ENCODE peak calls at places on chromosome 1, in seven cellular contexts. One of them, this sample, is unnamed.

GRCh38 chr1:95041491-95042165 is 31.1 kb downstream of the ALG14 start:
- DNase-seq in stimulated activated CD4-positive, alpha-beta T cell treated with anti-CD3 and anti-CD28 coated beads, Interleukin-4, amount 100 ng/mL, for 24 hours: no peak
- DNase-seq in left cardiac atrium: peak
- DNase-seq in GOT3: no peak
- DNase-seq in fibroblast of pulmonary artery: peak
- DNase-seq in pancreas: no peak
- DNase-seq in MV-4-11: peak
- DNase-seq in this sample: peak

GRCh38 chr1:214549604-214550338 is 1.6 kb downstream of the PTPN14 start:
- DNase-seq in stimulated activated CD4-positive, alpha-beta T cell treated with anti-CD3 and anti-CD28 coated beads, Interleukin-4, amount 100 ng/mL, for 24 hours: no peak
- DNase-seq in left cardiac atrium: no peak
- DNase-seq in GOT3: no peak
- DNase-seq in fibroblast of pulmonary artery: peak
- DNase-seq in pancreas: no peak
- DNase-seq in MV-4-11: peak
- DNase-seq in this sample: no peak

GRCh38 chr1:203475012-203475981 is at the start of gene PRELP:
- DNase-seq in stimulated activated CD4-positive, alpha-beta T cell treated with anti-CD3 and anti-CD28 coated beads, Interleukin-4, amount 100 ng/mL, for 24 hours: no peak
- DNase-seq in left cardiac atrium: no peak
- DNase-seq in GOT3: no peak
- DNase-seq in fibroblast of pulmonary artery: no peak
- DNase-seq in pancreas: no peak
- DNase-seq in MV-4-11: no peak
- DNase-seq in this sample: peak

GRCh38 chr1:53328009-53328489 is at the start of gene LRP8:
- DNase-seq in stimulated activated CD4-positive, alpha-beta T cell treated with anti-CD3 and anti-CD28 coated beads, Interleukin-4, amount 100 ng/mL, for 24 hours: peak
- DNase-seq in left cardiac atrium: peak
- DNase-seq in GOT3: peak
- DNase-seq in fibroblast of pulmonary artery: peak
- DNase-seq in pancreas: peak
- DNase-seq in MV-4-11: peak
- DNase-seq in this sample: peak

GRCh38 chr1:234545512-234546386 is 64.2 kb downstream of the IRF2BP2 start:
- DNase-seq in stimulated activated CD4-positive, alpha-beta T cell treated with anti-CD3 and anti-CD28 coated beads, Interleukin-4, amount 100 ng/mL, for 24 hours: no peak
- DNase-seq in left cardiac atrium: no peak
- DNase-seq in GOT3: no peak
- DNase-seq in fibroblast of pulmonary artery: no peak
- DNase-seq in pancreas: no peak
- DNase-seq in MV-4-11: no peak
- DNase-seq in this sample: no peak

GRCh38 chr1:86156571-86157455 is at the start of gene COL24A1:
- DNase-seq in stimulated activated CD4-positive, alpha-beta T cell treated with anti-CD3 and anti-CD28 coated beads, Interleukin-4, amount 100 ng/mL, for 24 hours: no peak
- DNase-seq in left cardiac atrium: peak
- DNase-seq in GOT3: no peak
- DNase-seq in fibroblast of pulmonary artery: peak
- DNase-seq in pancreas: peak
- DNase-seq in MV-4-11: peak
- DNase-seq in this sample: peak

GRCh38 chr1:121516279-121516967 is 331.6 kb downstream of the SRGAP2C start:
- DNase-seq in stimulated activated CD4-positive, alpha-beta T cell treated with anti-CD3 and anti-CD28 coated beads, Interleukin-4, amount 100 ng/mL, for 24 hours: peak
- DNase-seq in left cardiac atrium: peak
- DNase-seq in GOT3: no peak
- DNase-seq in fibroblast of pulmonary artery: no peak
- DNase-seq in pancreas: no peak
- DNase-seq in MV-4-11: peak
- DNase-seq in this sample: peak

GRCh38 chr1:233376711-233377110 is 49.2 kb downstream of the MAP3K21 start:
- DNase-seq in stimulated activated CD4-positive, alpha-beta T cell treated with anti-CD3 and anti-CD28 coated beads, Interleukin-4, amount 100 ng/mL, for 24 hours: no peak
- DNase-seq in left cardiac atrium: no peak
- DNase-seq in GOT3: no peak
- DNase-seq in fibroblast of pulmonary artery: no peak
- DNase-seq in pancreas: no peak
- DNase-seq in MV-4-11: no peak
- DNase-seq in this sample: no peak

GRCh38 chr1:45005761-45006160 is 5.4 kb downstream of the HECTD3 start:
- DNase-seq in stimulated activated CD4-positive, alpha-beta T cell treated with anti-CD3 and anti-CD28 coated beads, Interleukin-4, amount 100 ng/mL, for 24 hours: no peak
- DNase-seq in left cardiac atrium: no peak
- DNase-seq in GOT3: no peak
- DNase-seq in fibroblast of pulmonary artery: no peak
- DNase-seq in pancreas: no peak
- DNase-seq in MV-4-11: no peak
- DNase-seq in this sample: no peak

GRCh38 chr1:33918368-33918767 is 54.5 kb downstream of the HMGB4 start:
- DNase-seq in stimulated activated CD4-positive, alpha-beta T cell treated with anti-CD3 and anti-CD28 coated beads, Interleukin-4, amount 100 ng/mL, for 24 hours: no peak
- DNase-seq in left cardiac atrium: no peak
- DNase-seq in GOT3: no peak
- DNase-seq in fibroblast of pulmonary artery: peak
- DNase-seq in pancreas: no peak
- DNase-seq in MV-4-11: no peak
- DNase-seq in this sample: no peak

GRCh38 chr1:183287191-183287675 is 101.2 kb downstream of the LAMC2 start:
- DNase-seq in stimulated activated CD4-positive, alpha-beta T cell treated with anti-CD3 and anti-CD28 coated beads, Interleukin-4, amount 100 ng/mL, for 24 hours: no peak
- DNase-seq in left cardiac atrium: peak
- DNase-seq in GOT3: no peak
- DNase-seq in fibroblast of pulmonary artery: peak
- DNase-seq in pancreas: no peak
- DNase-seq in MV-4-11: no peak
- DNase-seq in this sample: no peak

GRCh38 chr1:10415211-10415930 is 14.9 kb upstream of the CENPS start:
- DNase-seq in stimulated activated CD4-positive, alpha-beta T cell treated with anti-CD3 and anti-CD28 coated beads, Interleukin-4, amount 100 ng/mL, for 24 hours: no peak
- DNase-seq in left cardiac atrium: peak
- DNase-seq in GOT3: no peak
- DNase-seq in fibroblast of pulmonary artery: peak
- DNase-seq in pancreas: no peak
- DNase-seq in MV-4-11: peak
- DNase-seq in this sample: no peak

GRCh38 chr1:245500546-245500945 is 345.8 kb downstream of the KIF26B start:
- DNase-seq in stimulated activated CD4-positive, alpha-beta T cell treated with anti-CD3 and anti-CD28 coated beads, Interleukin-4, amount 100 ng/mL, for 24 hours: no peak
- DNase-seq in left cardiac atrium: no peak
- DNase-seq in GOT3: peak
- DNase-seq in fibroblast of pulmonary artery: peak
- DNase-seq in pancreas: no peak
- DNase-seq in MV-4-11: peak
- DNase-seq in this sample: no peak

GRCh38 chr1:78536427-78536826 is 45.7 kb downstream of the PTGFR start:
- DNase-seq in stimulated activated CD4-positive, alpha-beta T cell treated with anti-CD3 and anti-CD28 coated beads, Interleukin-4, amount 100 ng/mL, for 24 hours: no peak
- DNase-seq in left cardiac atrium: no peak
- DNase-seq in GOT3: no peak
- DNase-seq in fibroblast of pulmonary artery: no peak
- DNase-seq in pancreas: no peak
- DNase-seq in MV-4-11: no peak
- DNase-seq in this sample: no peak

GRCh38 chr1:27049607-27050006 is 37.0 kb upstream of the TENT5B start:
- DNase-seq in stimulated activated CD4-positive, alpha-beta T cell treated with anti-CD3 and anti-CD28 coated beads, Interleukin-4, amount 100 ng/mL, for 24 hours: no peak
- DNase-seq in left cardiac atrium: no peak
- DNase-seq in GOT3: no peak
- DNase-seq in fibroblast of pulmonary artery: no peak
- DNase-seq in pancreas: no peak
- DNase-seq in MV-4-11: peak
- DNase-seq in this sample: no peak

GRCh38 chr1:153968000-153968363 is 280 bp downstream of the CREB3L4 start:
- DNase-seq in stimulated activated CD4-positive, alpha-beta T cell treated with anti-CD3 and anti-CD28 coated beads, Interleukin-4, amount 100 ng/mL, for 24 hours: no peak
- DNase-seq in left cardiac atrium: peak
- DNase-seq in GOT3: no peak
- DNase-seq in fibroblast of pulmonary artery: no peak
- DNase-seq in pancreas: peak
- DNase-seq in MV-4-11: no peak
- DNase-seq in this sample: peak

GRCh38 chr1:234408757-234409156 is 35.5 kb downstream of the COA6 start:
- DNase-seq in stimulated activated CD4-positive, alpha-beta T cell treated with anti-CD3 and anti-CD28 coated beads, Interleukin-4, amount 100 ng/mL, for 24 hours: peak
- DNase-seq in left cardiac atrium: no peak
- DNase-seq in GOT3: no peak
- DNase-seq in fibroblast of pulmonary artery: no peak
- DNase-seq in pancreas: no peak
- DNase-seq in MV-4-11: no peak
- DNase-seq in this sample: no peak

GRCh38 chr1:185045793-185046441 is 559 bp downstream of the RNF2 start:
- DNase-seq in stimulated activated CD4-positive, alpha-beta T cell treated with anti-CD3 and anti-CD28 coated beads, Interleukin-4, amount 100 ng/mL, for 24 hours: peak
- DNase-seq in left cardiac atrium: peak
- DNase-seq in GOT3: no peak
- DNase-seq in fibroblast of pulmonary artery: peak
- DNase-seq in pancreas: no peak
- DNase-seq in MV-4-11: no peak
- DNase-seq in this sample: peak

GRCh38 chr1:161706483-161707347 is at the start of gene FCRLA:
- DNase-seq in stimulated activated CD4-positive, alpha-beta T cell treated with anti-CD3 and anti-CD28 coated beads, Interleukin-4, amount 100 ng/mL, for 24 hours: peak
- DNase-seq in left cardiac atrium: no peak
- DNase-seq in GOT3: no peak
- DNase-seq in fibroblast of pulmonary artery: peak
- DNase-seq in pancreas: no peak
- DNase-seq in MV-4-11: peak
- DNase-seq in this sample: no peak

GRCh38 chr1:222754386-222755139 is 17.6 kb downstream of the FAM177B start:
- DNase-seq in stimulated activated CD4-positive, alpha-beta T cell treated with anti-CD3 and anti-CD28 coated beads, Interleukin-4, amount 100 ng/mL, for 24 hours: no peak
- DNase-seq in left cardiac atrium: peak
- DNase-seq in GOT3: peak
- DNase-seq in fibroblast of pulmonary artery: peak
- DNase-seq in pancreas: no peak
- DNase-seq in MV-4-11: peak
- DNase-seq in this sample: peak

GRCh38 chr1:212702672-212703071 is 3.0 kb upstream of the BATF3 start:
- DNase-seq in stimulated activated CD4-positive, alpha-beta T cell treated with anti-CD3 and anti-CD28 coated beads, Interleukin-4, amount 100 ng/mL, for 24 hours: no peak
- DNase-seq in left cardiac atrium: no peak
- DNase-seq in GOT3: no peak
- DNase-seq in fibroblast of pulmonary artery: no peak
- DNase-seq in pancreas: no peak
- DNase-seq in MV-4-11: no peak
- DNase-seq in this sample: no peak

GRCh38 chr1:61084560-61084991 is 2.2 kb downstream of the NFIA start:
- DNase-seq in stimulated activated CD4-positive, alpha-beta T cell treated with anti-CD3 and anti-CD28 coated beads, Interleukin-4, amount 100 ng/mL, for 24 hours: no peak
- DNase-seq in left cardiac atrium: no peak
- DNase-seq in GOT3: no peak
- DNase-seq in fibroblast of pulmonary artery: peak
- DNase-seq in pancreas: no peak
- DNase-seq in MV-4-11: no peak
- DNase-seq in this sample: no peak

GRCh38 chr1:202684716-202685115 is 25.5 kb downstream of the SYT2 start:
- DNase-seq in stimulated activated CD4-positive, alpha-beta T cell treated with anti-CD3 and anti-CD28 coated beads, Interleukin-4, amount 100 ng/mL, for 24 hours: no peak
- DNase-seq in left cardiac atrium: no peak
- DNase-seq in GOT3: no peak
- DNase-seq in fibroblast of pulmonary artery: no peak
- DNase-seq in pancreas: no peak
- DNase-seq in MV-4-11: no peak
- DNase-seq in this sample: no peak

GRCh38 chr1:24388331-24388870 is 25.2 kb downstream of the STPG1 start:
- DNase-seq in stimulated activated CD4-positive, alpha-beta T cell treated with anti-CD3 and anti-CD28 coated beads, Interleukin-4, amount 100 ng/mL, for 24 hours: no peak
- DNase-seq in left cardiac atrium: no peak
- DNase-seq in GOT3: no peak
- DNase-seq in fibroblast of pulmonary artery: no peak
- DNase-seq in pancreas: no peak
- DNase-seq in MV-4-11: no peak
- DNase-seq in this sample: no peak

GRCh38 chr1:34928066-34928864 is 1.2 kb downstream of the DLGAP3 start:
- DNase-seq in stimulated activated CD4-positive, alpha-beta T cell treated with anti-CD3 and anti-CD28 coated beads, Interleukin-4, amount 100 ng/mL, for 24 hours: no peak
- DNase-seq in left cardiac atrium: no peak
- DNase-seq in GOT3: no peak
- DNase-seq in fibroblast of pulmonary artery: no peak
- DNase-seq in pancreas: no peak
- DNase-seq in MV-4-11: no peak
- DNase-seq in this sample: no peak

GRCh38 chr1:8712413-8713229 is 104.8 kb downstream of the RERE start:
- DNase-seq in stimulated activated CD4-positive, alpha-beta T cell treated with anti-CD3 and anti-CD28 coated beads, Interleukin-4, amount 100 ng/mL, for 24 hours: no peak
- DNase-seq in left cardiac atrium: no peak
- DNase-seq in GOT3: no peak
- DNase-seq in fibroblast of pulmonary artery: peak
- DNase-seq in pancreas: no peak
- DNase-seq in MV-4-11: peak
- DNase-seq in this sample: no peak

GRCh38 chr1:206470692-206471414 is 577 bp downstream of the IKBKE start:
- DNase-seq in stimulated activated CD4-positive, alpha-beta T cell treated with anti-CD3 and anti-CD28 coated beads, Interleukin-4, amount 100 ng/mL, for 24 hours: peak
- DNase-seq in left cardiac atrium: no peak
- DNase-seq in GOT3: no peak
- DNase-seq in fibroblast of pulmonary artery: peak
- DNase-seq in pancreas: no peak
- DNase-seq in MV-4-11: peak
- DNase-seq in this sample: peak

GRCh38 chr1:202085682-202086373 is 36.9 kb upstream of the GPR37L1 start:
- DNase-seq in stimulated activated CD4-positive, alpha-beta T cell treated with anti-CD3 and anti-CD28 coated beads, Interleukin-4, amount 100 ng/mL, for 24 hours: no peak
- DNase-seq in left cardiac atrium: peak
- DNase-seq in GOT3: no peak
- DNase-seq in fibroblast of pulmonary artery: peak
- DNase-seq in pancreas: no peak
- DNase-seq in MV-4-11: no peak
- DNase-seq in this sample: no peak

GRCh38 chr1:183554577-183554976 is 35.7 kb downstream of the NCF2 start:
- DNase-seq in stimulated activated CD4-positive, alpha-beta T cell treated with anti-CD3 and anti-CD28 coated beads, Interleukin-4, amount 100 ng/mL, for 24 hours: no peak
- DNase-seq in left cardiac atrium: no peak
- DNase-seq in GOT3: no peak
- DNase-seq in fibroblast of pulmonary artery: no peak
- DNase-seq in pancreas: no peak
- DNase-seq in MV-4-11: peak
- DNase-seq in this sample: no peak

GRCh38 chr1:202568466-202569196 is 141.6 kb downstream of the SYT2 start:
- DNase-seq in stimulated activated CD4-positive, alpha-beta T cell treated with anti-CD3 and anti-CD28 coated beads, Interleukin-4, amount 100 ng/mL, for 24 hours: no peak
- DNase-seq in left cardiac atrium: no peak
- DNase-seq in GOT3: no peak
- DNase-seq in fibroblast of pulmonary artery: no peak
- DNase-seq in pancreas: no peak
- DNase-seq in MV-4-11: no peak
- DNase-seq in this sample: no peak

GRCh38 chr1:213287987-213288386 is 236.9 kb downstream of the RPS6KC1 start:
- DNase-seq in stimulated activated CD4-positive, alpha-beta T cell treated with anti-CD3 and anti-CD28 coated beads, Interleukin-4, amount 100 ng/mL, for 24 hours: no peak
- DNase-seq in left cardiac atrium: no peak
- DNase-seq in GOT3: no peak
- DNase-seq in fibroblast of pulmonary artery: no peak
- DNase-seq in pancreas: no peak
- DNase-seq in MV-4-11: no peak
- DNase-seq in this sample: no peak

GRCh38 chr1:107865627-107866026 is 99.4 kb downstream of the VAV3 start:
- DNase-seq in stimulated activated CD4-positive, alpha-beta T cell treated with anti-CD3 and anti-CD28 coated beads, Interleukin-4, amount 100 ng/mL, for 24 hours: no peak
- DNase-seq in left cardiac atrium: no peak
- DNase-seq in GOT3: no peak
- DNase-seq in fibroblast of pulmonary artery: no peak
- DNase-seq in pancreas: no peak
- DNase-seq in MV-4-11: no peak
- DNase-seq in this sample: no peak

GRCh38 chr1:67838180-67838912 is 5.1 kb upstream of the GNG12 start:
- DNase-seq in stimulated activated CD4-positive, alpha-beta T cell treated with anti-CD3 and anti-CD28 coated beads, Interleukin-4, amount 100 ng/mL, for 24 hours: no peak
- DNase-seq in left cardiac atrium: no peak
- DNase-seq in GOT3: no peak
- DNase-seq in fibroblast of pulmonary artery: peak
- DNase-seq in pancreas: no peak
- DNase-seq in MV-4-11: no peak
- DNase-seq in this sample: no peak

GRCh38 chr1:26336477-26337205 is 17.3 kb downstream of the CRYBG2 start:
- DNase-seq in stimulated activated CD4-positive, alpha-beta T cell treated with anti-CD3 and anti-CD28 coated beads, Interleukin-4, amount 100 ng/mL, for 24 hours: peak
- DNase-seq in left cardiac atrium: peak
- DNase-seq in GOT3: no peak
- DNase-seq in fibroblast of pulmonary artery: no peak
- DNase-seq in pancreas: peak
- DNase-seq in MV-4-11: no peak
- DNase-seq in this sample: peak

GRCh38 chr1:183995322-183996035 is 42.0 kb downstream of the COLGALT2 start:
- DNase-seq in stimulated activated CD4-positive, alpha-beta T cell treated with anti-CD3 and anti-CD28 coated beads, Interleukin-4, amount 100 ng/mL, for 24 hours: no peak
- DNase-seq in left cardiac atrium: peak
- DNase-seq in GOT3: no peak
- DNase-seq in fibroblast of pulmonary artery: peak
- DNase-seq in pancreas: no peak
- DNase-seq in MV-4-11: no peak
- DNase-seq in this sample: no peak

GRCh38 chr1:54297596-54298283 is 97.8 kb downstream of the MRPL37 start:
- DNase-seq in stimulated activated CD4-positive, alpha-beta T cell treated with anti-CD3 and anti-CD28 coated beads, Interleukin-4, amount 100 ng/mL, for 24 hours: no peak
- DNase-seq in left cardiac atrium: no peak
- DNase-seq in GOT3: no peak
- DNase-seq in fibroblast of pulmonary artery: peak
- DNase-seq in pancreas: no peak
- DNase-seq in MV-4-11: peak
- DNase-seq in this sample: peak

GRCh38 chr1:155181371-155182051 is 7.9 kb downstream of the TRIM46 start:
- DNase-seq in stimulated activated CD4-positive, alpha-beta T cell treated with anti-CD3 and anti-CD28 coated beads, Interleukin-4, amount 100 ng/mL, for 24 hours: no peak
- DNase-seq in left cardiac atrium: peak
- DNase-seq in GOT3: no peak
- DNase-seq in fibroblast of pulmonary artery: no peak
- DNase-seq in pancreas: no peak
- DNase-seq in MV-4-11: no peak
- DNase-seq in this sample: peak

GRCh38 chr1:115313173-115313572 is 24.9 kb downstream of the NGF start:
- DNase-seq in stimulated activated CD4-positive, alpha-beta T cell treated with anti-CD3 and anti-CD28 coated beads, Interleukin-4, amount 100 ng/mL, for 24 hours: no peak
- DNase-seq in left cardiac atrium: no peak
- DNase-seq in GOT3: no peak
- DNase-seq in fibroblast of pulmonary artery: no peak
- DNase-seq in pancreas: no peak
- DNase-seq in MV-4-11: no peak
- DNase-seq in this sample: no peak